ENCODE peak calls at places on chromosome 1, in four cellular contexts. One of them, this sample, is unnamed.

GRCh38 chr1:184514447-184514846 is 127.6 kb downstream of the C1orf21 start:
- DNase-seq in AG09309: no peak
- DNase-seq in fibroblast of the conjunctiva: no peak
- DNase-seq in amniotic stem cell: no peak
- DNase-seq in this sample: no peak

GRCh38 chr1:169108897-169109560 is 2.5 kb downstream of the ATP1B1 start:
- DNase-seq in AG09309: no peak
- DNase-seq in amniotic stem cell: no peak
- DNase-seq in fibroblast of the conjunctiva: no peak
- DNase-seq in this sample: no peak

GRCh38 chr1:158989424-158989823 is 20.3 kb upstream of the IFI16 start:
- DNase-seq in fibroblast of the conjunctiva: no peak
- DNase-seq in amniotic stem cell: no peak
- DNase-seq in AG09309: no peak
- DNase-seq in this sample: no peak

GRCh38 chr1:6962390-6962955 is 177.2 kb downstream of the CAMTA1 start:
- DNase-seq in fibroblast of the conjunctiva: no peak
- DNase-seq in amniotic stem cell: no peak
- DNase-seq in AG09309: no peak
- DNase-seq in this sample: peak; percentile 51

GRCh38 chr1:230067441-230067870 is 418 bp downstream of the GALNT2 start:
- DNase-seq in AG09309: no peak
- DNase-seq in fibroblast of the conjunctiva: no peak
- DNase-seq in amniotic stem cell: no peak
- DNase-seq in this sample: no peak

GRCh38 chr1:217032715-217033367 is 309.6 kb upstream of the ESRRG start:
- DNase-seq in AG09309: no peak
- DNase-seq in amniotic stem cell: no peak
- DNase-seq in fibroblast of the conjunctiva: no peak
- DNase-seq in this sample: no peak

GRCh38 chr1:92599184-92599583 is 112.5 kb upstream of the GFI1 start:
- DNase-seq in fibroblast of the conjunctiva: no peak
- DNase-seq in AG09309: peak; percentile 23
- DNase-seq in amniotic stem cell: no peak
- DNase-seq in this sample: no peak

GRCh38 chr1:115463347-115463746 is 125.3 kb upstream of the NGF start:
- DNase-seq in amniotic stem cell: no peak
- DNase-seq in AG09309: no peak
- DNase-seq in fibroblast of the conjunctiva: no peak
- DNase-seq in this sample: no peak

GRCh38 chr1:205939690-205940330 is 3.4 kb downstream of the SLC26A9 start:
- DNase-seq in amniotic stem cell: no peak
- DNase-seq in fibroblast of the conjunctiva: no peak
- DNase-seq in AG09309: no peak
- DNase-seq in this sample: no peak

GRCh38 chr1:79042117-79042516 is 35.6 kb upstream of the ADGRL4 start:
- DNase-seq in amniotic stem cell: no peak
- DNase-seq in fibroblast of the conjunctiva: peak; percentile 36
- DNase-seq in AG09309: peak; percentile 16
- DNase-seq in this sample: no peak

GRCh38 chr1:234914606-234915290 is 213.9 kb downstream of the TOMM20 start:
- DNase-seq in amniotic stem cell: no peak
- DNase-seq in fibroblast of the conjunctiva: no peak
- DNase-seq in AG09309: no peak
- DNase-seq in this sample: no peak

This sample was measured in naive thymus-derived CD8-positive, alpha-beta T cell.